ENCODE peak calls at places on chromosomes 12 and 14, in seven cellular contexts. X is H9; Y is activated T-cell treated with anti-CD3 and anti-CD28 coated beads, Interleukin-2, amount 50 U/mL, for 48 hours; S is naive thymus-derived CD8-positive, alpha-beta T cell; Z is midbrain; R is RKO; A is kidney. D is an unnamed sample.

GRCh38 chr14:22493753-22494152 is 95.3 kb downstream of the DAD1 start:
- DNase-seq in X (no peak), Y (no peak), S (no peak), Z (no peak), R (no peak), A (no peak), D (no peak)

GRCh38 chr14:103186894-103187586 is 63.8 kb downstream of the TNFAIP2 start:
- DNase-seq in X (peak; percentile 77), Y (no peak), S (no peak), Z (no peak), R (no peak), A (no peak), D (no peak)

GRCh38 chr12:8493084-8493483 is 20.2 kb upstream of the CLEC4D start:
- DNase-seq in X (no peak), Y (peak; percentile 56), S (no peak), Z (peak; percentile 0), R (no peak), A (no peak), D (no peak)

GRCh38 chr12:46244273-46244672 is 24.6 kb downstream of the SLC38A1 start:
- DNase-seq in X (no peak), Y (no peak), S (no peak), Z (no peak), R (no peak), A (no peak), D (no peak)

GRCh38 chr14:103854017-103854808 is 6.8 kb upstream of the PPP1R13B start:
- DNase-seq in X (no peak), Y (no peak), S (no peak), Z (no peak), R (no peak), A (peak; percentile 72), D (no peak)

GRCh38 chr12:62767506-62767905 is 167.4 kb downstream of the PPM1H start:
- DNase-seq in X (no peak), Y (no peak), S (no peak), Z (no peak), R (peak; percentile 18), A (no peak), D (no peak)

GRCh38 chr14:77046706-77047105 is 18.2 kb upstream of the IRF2BPL start:
- DNase-seq in X (no peak), Y (no peak), S (no peak), Z (no peak), R (no peak), A (no peak), D (no peak)

GRCh38 chr14:92244805-92245204 is 78.2 kb upstream of the SLC24A4 start:
- DNase-seq in X (no peak), Y (no peak), S (no peak), Z (no peak), R (no peak), A (no peak), D (no peak)

GRCh38 chr12:113837528-113838296 is 128.4 kb downstream of the RBM19 start:
- DNase-seq in X (no peak), Y (no peak), S (no peak), Z (no peak), R (no peak), A (no peak), D (no peak)

GRCh38 chr12:31016057-31016456 is 57.6 kb upstream of the DDX11 start:
- DNase-seq in X (no peak), Y (no peak), S (no peak), Z (no peak), R (no peak), A (peak; percentile 48), D (no peak)

GRCh38 chr14:96823652-96824051 is 26.5 kb downstream of the VRK1 start:
- DNase-seq in X (no peak), Y (no peak), S (no peak), Z (no peak), R (no peak), A (no peak), D (no peak)

GRCh38 chr14:93064411-93065271 is 51.1 kb downstream of the ITPK1 start:
- DNase-seq in X (no peak), Y (no peak), S (no peak), Z (no peak), R (no peak), A (peak; percentile 70), D (no peak)

GRCh38 chr14:52044791-52045522 is 23.9 kb downstream of the NID2 start:
- DNase-seq in X (no peak), Y (peak; percentile 30), S (no peak), Z (no peak), R (peak; percentile 51), A (no peak), D (no peak)

GRCh38 chr14:105857223-105857815 is 330.9 kb downstream of the TMEM121 start:
- DNase-seq in X (no peak), Y (peak; percentile 20), S (no peak), Z (no peak), R (no peak), A (peak; percentile 59), D (no peak)

GRCh38 chr14:75063013-75063412 is 811 bp downstream of the ACYP1 start:
- DNase-seq in X (no peak), Y (no peak), S (no peak), Z (no peak), R (peak; percentile 46), A (no peak), D (no peak)

GRCh38 chr12:46473634-46474201 is 101.1 kb upstream of the SLC38A2 start:
- DNase-seq in X (no peak), Y (peak; percentile 25), S (no peak), Z (peak; percentile 12), R (peak; percentile 40), A (peak; percentile 79), D (no peak)

GRCh38 chr14:36940476-36940875 is 231.9 kb downstream of the SLC25A21 start:
- DNase-seq in X (no peak), Y (no peak), S (no peak), Z (no peak), R (no peak), A (no peak), D (no peak)

GRCh38 chr12:96211989-96212388 is 17.8 kb downstream of the ELK3 start:
- DNase-seq in X (no peak), Y (peak; percentile 43), S (no peak), Z (no peak), R (no peak), A (no peak), D (no peak)

GRCh38 chr14:33686218-33686617 is 264.7 kb downstream of the EGLN3 start:
- DNase-seq in X (no peak), Y (no peak), S (no peak), Z (no peak), R (peak; percentile 46), A (no peak), D (no peak)

GRCh38 chr14:29301571-29301970 is 535.0 kb downstream of the FOXG1 start:
- DNase-seq in X (no peak), Y (no peak), S (no peak), Z (no peak), R (no peak), A (no peak), D (no peak)

D was measured in iPS DF 19.7.